ENCODE peak calls at places on chromosomes 11 and 22, in five cellular contexts. F, O, I, R and E are unnamed samples.
A peak's percentile ranks its signal among the peaks of the same experiment; 100 is the strongest.

GRCh38 chr11:26947904-26948639 is 45.8 kb upstream of the FIBIN start:
- DNase-seq in I (no peak), O (no peak), F (peak; percentile 23), R (no peak), E (no peak)

GRCh38 chr11:35619754-35620640 is 1.7 kb downstream of the FJX1 start:
- DNase-seq in R (no peak), F (peak; percentile 45), O (peak; percentile 31), I (no peak), E (peak; percentile 18)

GRCh38 chr11:119722281-119722794 is 6.7 kb downstream of the NECTIN1 start:
- DNase-seq in O (no peak), F (no peak), R (no peak), I (peak; percentile 17), E (no peak)

GRCh38 chr11:111359223-111360149 is 19.6 kb downstream of the POU2AF1 start:
- DNase-seq in F (no peak), I (no peak), O (peak; percentile 17), R (no peak), E (no peak)

GRCh38 chr11:75342231-75342918 is 9.1 kb downstream of the ARRB1 start:
- DNase-seq in F (no peak), O (no peak), I (no peak), R (no peak), E (no peak)

GRCh38 chr11:64870893-64871849 is 7.2 kb downstream of the EHD1 start:
- DNase-seq in R (no peak), O (no peak), F (no peak), I (no peak), E (no peak)

GRCh38 chr11:116917632-116918031 is 80.2 kb upstream of the APOA1 start:
- DNase-seq in F (no peak), O (no peak), R (no peak), I (no peak), E (no peak)

GRCh38 chr11:115178705-115179104 is 325.5 kb downstream of the CADM1 start:
- DNase-seq in F (no peak), R (no peak), O (no peak), I (no peak), E (no peak)

GRCh38 chr11:131375936-131376335 is 5.5 kb downstream of the NTM start:
- DNase-seq in R (no peak), O (no peak), I (no peak), F (no peak), E (no peak)

GRCh38 chr11:19628018-19628417 is 84.6 kb upstream of the NAV2 start:
- DNase-seq in I (no peak), O (no peak), R (no peak), F (peak; percentile 59), E (no peak)

GRCh38 chr22:20242393-20243175 is 25.5 kb downstream of the RTN4R start:
- DNase-seq in R (no peak), F (no peak), O (no peak), I (no peak), E (no peak)
- TF ChIP-seq RAD21 in R (no peak), F (no peak), O (no peak), I (no peak), E (no peak)

DNA sequence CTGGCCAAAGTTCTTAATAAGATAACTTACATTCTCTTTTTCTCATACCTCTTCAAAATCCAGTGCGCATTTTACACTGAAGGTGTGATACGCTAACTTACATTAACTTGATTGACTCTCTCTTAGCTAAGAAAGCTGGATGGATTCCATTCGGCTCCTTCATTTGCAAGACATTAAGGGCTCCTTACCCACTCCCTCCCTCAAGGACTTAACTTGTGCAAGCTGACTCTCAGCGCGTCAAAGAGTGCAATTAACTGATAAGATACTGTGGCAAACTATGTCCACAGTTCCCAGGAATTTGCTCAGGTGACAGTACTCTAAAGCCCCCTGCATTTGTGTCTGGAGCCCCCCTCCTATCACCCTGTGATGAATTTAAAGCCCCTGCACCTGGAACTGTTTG is 6.4 kb upstream of the RFPL1 start:
- DNase-seq in O (no peak), R (no peak), I (no peak), F (no peak), E (no peak)
- TF ChIP-seq RAD21 in O (no peak), R (no peak), I (no peak), F (no peak), E (no peak)

GRCh38 chr11:44621784-44622183 is 56.3 kb downstream of the CD82 start:
- DNase-seq in F (no peak), R (no peak), I (no peak), O (no peak), E (no peak)

GRCh38 chr11:44622721-44623258 is 57.3 kb downstream of the CD82 start:
- DNase-seq in R (no peak), I (no peak), O (no peak), F (no peak), E (no peak)

GRCh38 chr11:44619931-44620725 is 54.7 kb downstream of the CD82 start:
- DNase-seq in O (no peak), R (no peak), F (no peak), I (no peak), E (no peak)

GRCh38 chr11:44622190-44622650 is 56.8 kb downstream of the CD82 start:
- DNase-seq in I (no peak), O (no peak), F (no peak), R (no peak), E (no peak)

GRCh38 chr11:44621140-44621681 is 55.7 kb downstream of the CD82 start:
- DNase-seq in I (no peak), O (peak; percentile 83), F (peak; percentile 41), R (peak; percentile 41), E (peak; percentile 82)
- TF ChIP-seq RAD21 in I (peak; percentile 71), O (peak; percentile 98), F (peak; percentile 97), R (peak; percentile 99), E (peak; percentile 95)

GRCh38 chr22:31584804-31585160 is 77.2 kb downstream of the PISD start:
- DNase-seq in O (no peak), F (no peak), R (no peak), I (no peak), E (no peak)
- TF ChIP-seq RAD21 in O (no peak), F (no peak), R (no peak), I (no peak), E (no peak)

DNA sequence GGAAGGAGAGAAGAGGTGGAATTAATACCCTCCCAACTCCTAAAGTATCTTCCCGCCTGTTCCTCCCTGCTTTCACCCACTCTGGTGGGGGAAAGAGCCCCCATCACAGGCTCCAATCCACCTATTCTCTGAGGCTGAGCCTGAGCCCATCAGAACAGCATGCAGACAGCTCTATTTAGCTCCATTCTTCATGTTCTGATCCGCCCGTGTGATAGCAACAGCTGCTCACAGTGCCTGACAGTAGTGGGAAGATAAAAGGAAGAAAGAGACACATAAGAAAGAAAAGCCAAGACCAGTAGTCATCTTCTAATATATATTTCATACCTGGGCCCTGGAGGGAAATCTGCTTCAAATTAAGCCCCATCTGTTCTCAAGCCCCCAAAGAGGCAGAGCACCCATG is 80.3 kb upstream of the AKIP1 start:
- DNase-seq in O (no peak), R (no peak), I (no peak), F (no peak), E (no peak)
- TF ChIP-seq RAD21 in O (no peak), R (no peak), I (no peak), F (no peak), E (no peak)

DNA sequence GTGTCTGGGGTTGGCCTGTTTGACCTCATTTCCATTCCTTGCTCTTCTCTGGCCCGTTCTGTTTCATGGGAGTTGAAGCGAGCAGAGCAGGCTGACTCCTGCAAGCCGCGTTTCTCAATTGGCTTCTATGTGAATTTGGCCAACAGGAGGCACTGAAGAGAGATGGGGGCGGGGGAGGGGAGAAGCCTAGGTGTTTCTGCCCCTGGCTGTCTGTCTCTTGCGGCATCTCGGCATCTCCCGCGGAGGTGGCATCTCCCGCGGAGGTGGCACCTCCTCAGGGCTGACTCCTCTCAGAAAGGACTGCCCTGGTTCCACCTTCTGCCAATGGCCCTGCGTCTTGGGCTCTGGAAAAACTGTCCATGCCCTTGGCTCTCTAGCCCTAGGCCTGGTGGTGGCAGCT is 125.6 kb upstream of the CSNK2A3 start:
- DNase-seq in O (peak; percentile 32), R (no peak), I (no peak), F (no peak), E (no peak)
- TF ChIP-seq RAD21 in O (no peak), R (no peak), I (no peak), F (no peak), E (no peak)